ENCODE peak calls at places on chromosomes 12 and 14, in six cellular contexts. E, Y, C, L, U and B are unnamed samples.

GRCh38 chr12:17588968-17589367 is 501.0 kb downstream of the RERGL start:
- DNase-seq in E (peak; percentile 22), Y (no peak), C (no peak), L (peak; percentile 13), U (peak; percentile 68), B (no peak)

GRCh38 chr14:100765296-100765695 is 38.6 kb downstream of the DLK1 start:
- DNase-seq in E (no peak), Y (no peak), C (no peak), L (no peak), U (no peak), B (no peak)

GRCh38 chr14:91164676-91165075 is 50.8 kb downstream of the DGLUCY start:
- DNase-seq in E (no peak), Y (no peak), C (no peak), L (no peak), U (no peak), B (no peak)

GRCh38 chr14:88998027-88998426 is 173.6 kb downstream of the TTC8 start:
- DNase-seq in E (no peak), Y (no peak), C (no peak), L (peak; percentile 60), U (no peak), B (no peak)

GRCh38 chr14:54374117-54374884 is 22.5 kb upstream of the CDKN3 start:
- DNase-seq in E (no peak), Y (no peak), C (no peak), L (no peak), U (no peak), B (no peak)

GRCh38 chr12:49951411-49952105 is 1.0 kb downstream of the AQP2 start:
- DNase-seq in E (no peak), Y (no peak), C (no peak), L (no peak), U (no peak), B (no peak)

GRCh38 chr12:16136206-16136605 is 141.3 kb downstream of the SLC15A5 start:
- DNase-seq in E (no peak), Y (no peak), C (no peak), L (no peak), U (no peak), B (no peak)

GRCh38 chr14:72104011-72104613 is 171.9 kb downstream of the RGS6 start:
- DNase-seq in E (peak; percentile 43), Y (no peak), C (no peak), L (peak; percentile 36), U (no peak), B (peak; percentile 21)

GRCh38 chr12:113946175-113946574 is 19.9 kb downstream of the RBM19 start:
- DNase-seq in E (no peak), Y (no peak), C (no peak), L (no peak), U (no peak), B (no peak)

GRCh38 chr12:116238149-116238548 is 39.3 kb downstream of the MED13L start:
- DNase-seq in E (no peak), Y (no peak), C (no peak), L (no peak), U (no peak), B (no peak)

GRCh38 chr14:102046337-102047278 is 40.2 kb downstream of the HSP90AA1 start:
- DNase-seq in E (peak; percentile 43), Y (peak; percentile 85), C (no peak), L (peak; percentile 85), U (no peak), B (no peak)

GRCh38 chr12:47609806-47610205 is 96.0 kb downstream of the RPAP3 start:
- DNase-seq in E (no peak), Y (no peak), C (no peak), L (no peak), U (no peak), B (no peak)

GRCh38 chr12:121018860-121019259 is 2.6 kb upstream of the C12orf43 start:
- DNase-seq in E (no peak), Y (no peak), C (no peak), L (no peak), U (no peak), B (no peak)

GRCh38 chr14:73324536-73324932 is 87.2 kb downstream of the PAPLN start:
- DNase-seq in E (no peak), Y (no peak), C (no peak), L (no peak), U (no peak), B (no peak)

GRCh38 chr12:110638792-110639191 is 24.9 kb downstream of the TCTN1 start:
- DNase-seq in E (no peak), Y (no peak), C (no peak), L (no peak), U (no peak), B (no peak)

GRCh38 chr12:14258468-14258947 is 107.0 kb upstream of the ATF7IP start:
- DNase-seq in E (no peak), Y (no peak), C (no peak), L (no peak), U (no peak), B (no peak)

GRCh38 chr12:93484315-93484981 is 17.1 kb downstream of the MRPL42 start:
- DNase-seq in E (no peak), Y (no peak), C (no peak), L (no peak), U (no peak), B (no peak)

GRCh38 chr12:93483151-93483807 is 16.0 kb downstream of the MRPL42 start:
- DNase-seq in E (no peak), Y (no peak), C (no peak), L (no peak), U (no peak), B (no peak)

DNA sequence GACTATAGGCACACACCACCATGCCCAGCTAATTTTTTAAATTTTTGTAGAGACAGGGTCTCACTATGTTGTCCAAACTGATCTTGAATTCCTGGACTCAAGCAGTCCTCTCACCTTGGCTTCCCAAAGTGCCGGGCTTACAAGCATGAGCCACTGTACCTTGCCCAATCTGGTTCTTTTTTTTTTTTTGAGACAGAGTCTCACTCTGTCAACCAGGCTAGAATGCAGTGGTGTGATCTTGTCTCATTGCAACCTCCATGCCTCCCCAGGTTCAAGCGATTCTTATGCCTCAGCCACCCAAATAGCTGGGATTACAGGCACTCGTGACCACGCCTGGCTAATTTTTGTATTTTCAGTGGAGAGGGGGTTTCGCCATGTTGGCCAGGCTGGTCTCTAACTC is 15.4 kb downstream of the MRPL42 start:
- DNase-seq in E (no peak), Y (no peak), C (no peak), L (no peak), U (no peak), B (no peak)
- TF ChIP-seq CTCF in E (no peak), Y (no peak), C (no peak), L (no peak), U (no peak), B (no peak)

GRCh38 chr12:1629338-1630080 is 478 bp downstream of the WNT5B start:
- DNase-seq in E (no peak), Y (no peak), C (no peak), L (peak; percentile 86), U (no peak), B (peak; percentile 65)
- TF ChIP-seq CTCF in E (no peak), Y (no peak), C (no peak), L (peak; percentile 18), U (no peak), B (peak; percentile 18)

DNA sequence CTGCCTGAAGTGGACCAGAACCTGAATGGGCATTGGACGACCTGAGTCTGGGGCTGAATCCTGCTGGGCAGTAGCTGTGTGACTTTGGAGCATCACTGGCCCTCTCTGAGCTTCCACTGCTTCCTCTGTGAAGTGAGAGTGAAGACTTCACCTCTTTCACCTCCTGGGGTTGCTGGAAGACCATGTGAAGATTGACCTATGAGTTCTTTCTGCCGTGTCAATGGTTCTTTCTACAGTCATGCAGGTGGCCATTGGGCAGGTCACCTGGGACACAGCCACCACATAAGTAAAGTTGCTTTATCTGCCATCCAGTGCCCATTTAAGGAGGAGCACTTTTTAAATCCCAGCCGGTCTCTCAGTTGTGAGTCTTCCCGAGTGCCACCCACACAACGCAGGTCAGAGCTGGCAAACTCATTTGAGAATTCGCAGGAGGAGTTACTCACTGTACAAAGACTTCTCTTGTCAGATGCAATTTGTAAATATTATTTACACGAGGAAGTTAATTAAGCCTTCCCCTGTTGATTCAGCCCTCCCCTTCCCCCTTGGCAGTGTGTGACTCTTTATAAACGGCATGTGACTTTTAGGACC is 74.8 kb upstream of the TCL1B start:
- DNase-seq in E (no peak), Y (no peak), C (no peak), L (no peak), U (no peak), B (no peak)
- TF ChIP-seq CTCF in E (no peak), Y (no peak), C (no peak), L (no peak), U (no peak), B (peak; percentile 27)

DNA sequence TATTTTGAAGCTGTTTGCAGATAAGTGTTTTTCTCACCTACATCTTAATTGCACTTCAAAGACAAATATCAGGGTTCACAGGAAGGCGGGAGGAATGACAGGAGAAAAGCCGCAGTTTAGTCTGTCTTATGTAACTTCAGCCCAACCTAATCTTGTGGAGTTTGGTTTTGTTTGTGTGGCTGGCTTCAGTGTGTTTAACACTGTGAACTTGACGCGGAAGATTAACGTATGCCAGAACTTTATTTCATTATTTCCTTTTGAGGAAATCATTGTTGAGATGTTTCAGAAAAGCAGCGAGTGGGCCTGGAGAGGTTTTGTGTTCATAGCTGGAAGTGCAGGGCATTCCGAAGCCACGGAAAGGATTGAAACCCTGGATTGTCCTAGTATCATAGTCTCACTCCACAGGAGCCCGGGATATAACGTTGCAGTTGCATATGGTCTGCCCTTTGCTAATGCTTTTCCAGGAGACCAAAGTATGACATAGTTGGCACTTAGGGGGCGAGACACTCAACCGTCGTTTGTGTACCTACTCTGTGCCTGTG is 2.0 kb downstream of the PELI2 start:
- DNase-seq in E (no peak), Y (no peak), C (no peak), L (peak; percentile 15), U (no peak), B (no peak)
- TF ChIP-seq CTCF in E (peak; percentile 30), Y (no peak), C (no peak), L (no peak), U (no peak), B (no peak)

GRCh38 chr12:104526320-104526719 is 69.6 kb downstream of the CHST11 start:
- DNase-seq in E (no peak), Y (no peak), C (no peak), L (no peak), U (no peak), B (no peak)

GRCh38 chr12:104524026-104524425 is 67.3 kb downstream of the CHST11 start:
- DNase-seq in E (no peak), Y (no peak), C (no peak), L (no peak), U (no peak), B (no peak)

GRCh38 chr12:104524433-104524832 is 67.7 kb downstream of the CHST11 start:
- DNase-seq in E (no peak), Y (no peak), C (no peak), L (no peak), U (no peak), B (no peak)

GRCh38 chr12:104529130-104529874 is 72.6 kb downstream of the CHST11 start:
- DNase-seq in E (no peak), Y (no peak), C (no peak), L (no peak), U (no peak), B (no peak)

GRCh38 chr12:104526751-104527150 is 70.0 kb downstream of the CHST11 start:
- DNase-seq in E (no peak), Y (no peak), C (no peak), L (no peak), U (no peak), B (no peak)
- TF ChIP-seq CTCF in E (no peak), Y (no peak), C (no peak), L (no peak), U (no peak), B (no peak)

GRCh38 chr12:124720019-124720686 is 143.5 kb downstream of the SCARB1 start:
- DNase-seq in E (no peak), Y (no peak), C (no peak), L (no peak), U (no peak), B (no peak)
- TF ChIP-seq CTCF in E (peak; percentile 44), Y (no peak), C (peak; percentile 47), L (peak; percentile 46), U (no peak), B (no peak)